ENCODE peak calls at places on chromosomes 2 and 18, in five cellular contexts. One of them, this sample, is unnamed.

GRCh38 chr2:85990084-85990483 is 101.3 kb upstream of the ST3GAL5 start:
- DNase-seq in mucosa of descending colon: no peak
- DNase-seq in fibroblast of mammary gland: no peak
- DNase-seq in WERI-Rb-1: no peak
- DNase-seq in neural crest cell: no peak
- DNase-seq in this sample: no peak

GRCh38 chr2:205612661-205613060 is 69.6 kb upstream of the NRP2 start:
- DNase-seq in mucosa of descending colon: no peak
- DNase-seq in neural crest cell: no peak
- DNase-seq in fibroblast of mammary gland: no peak
- DNase-seq in WERI-Rb-1: no peak
- DNase-seq in this sample: no peak

GRCh38 chr2:227612546-227613271 is 1.9 kb downstream of the SCYGR3 start:
- DNase-seq in WERI-Rb-1: no peak
- DNase-seq in fibroblast of mammary gland: no peak
- DNase-seq in mucosa of descending colon: no peak
- DNase-seq in neural crest cell: no peak
- DNase-seq in this sample: no peak

GRCh38 chr18:36589857-36590543 is 238.8 kb downstream of the TPGS2 start:
- DNase-seq in fibroblast of mammary gland: peak; percentile 20
- DNase-seq in WERI-Rb-1: no peak
- DNase-seq in neural crest cell: no peak
- DNase-seq in mucosa of descending colon: no peak
- DNase-seq in this sample: no peak

GRCh38 chr2:120246546-120247300 is 5.9 kb upstream of the RALB start:
- DNase-seq in neural crest cell: no peak
- DNase-seq in WERI-Rb-1: peak; percentile 69
- DNase-seq in mucosa of descending colon: no peak
- DNase-seq in fibroblast of mammary gland: no peak
- DNase-seq in this sample: no peak

GRCh38 chr2:1674766-1675397 is 69.4 kb downstream of the PXDN start:
- DNase-seq in mucosa of descending colon: no peak
- DNase-seq in neural crest cell: no peak
- DNase-seq in WERI-Rb-1: no peak
- DNase-seq in fibroblast of mammary gland: no peak
- DNase-seq in this sample: no peak

GRCh38 chr2:12303181-12304030 is 413.3 kb upstream of the TRIB2 start:
- DNase-seq in WERI-Rb-1: no peak
- DNase-seq in mucosa of descending colon: no peak
- DNase-seq in fibroblast of mammary gland: peak; percentile 96
- DNase-seq in neural crest cell: no peak
- DNase-seq in this sample: no peak

GRCh38 chr2:8455236-8456148 is 226.4 kb upstream of the ID2 start:
- DNase-seq in neural crest cell: no peak
- DNase-seq in WERI-Rb-1: no peak
- DNase-seq in mucosa of descending colon: no peak
- DNase-seq in fibroblast of mammary gland: no peak
- DNase-seq in this sample: no peak

GRCh38 chr2:95056461-95057459 is 31.3 kb downstream of the MAL start:
- DNase-seq in fibroblast of mammary gland: no peak
- DNase-seq in WERI-Rb-1: no peak
- DNase-seq in neural crest cell: no peak
- DNase-seq in mucosa of descending colon: peak; percentile 41
- DNase-seq in this sample: no peak

GRCh38 chr2:108623616-108624015 is 89.3 kb downstream of the LIMS1 start:
- DNase-seq in neural crest cell: no peak
- DNase-seq in WERI-Rb-1: no peak
- DNase-seq in fibroblast of mammary gland: no peak
- DNase-seq in mucosa of descending colon: no peak
- DNase-seq in this sample: no peak

GRCh38 chr2:222806606-222807036 is 54.2 kb upstream of the ACSL3 start:
- DNase-seq in fibroblast of mammary gland: no peak
- DNase-seq in mucosa of descending colon: no peak
- DNase-seq in WERI-Rb-1: no peak
- DNase-seq in neural crest cell: no peak
- DNase-seq in this sample: no peak

GRCh38 chr2:58680938-58681337 is 439.8 kb upstream of the FANCL start:
- DNase-seq in neural crest cell: no peak
- DNase-seq in WERI-Rb-1: no peak
- DNase-seq in fibroblast of mammary gland: peak; percentile 15
- DNase-seq in mucosa of descending colon: no peak
- DNase-seq in this sample: no peak

GRCh38 chr2:28619213-28620196 is 123.6 kb downstream of the PLB1 start:
- DNase-seq in mucosa of descending colon: no peak
- DNase-seq in WERI-Rb-1: peak; percentile 25
- DNase-seq in fibroblast of mammary gland: peak; percentile 25
- DNase-seq in neural crest cell: no peak
- DNase-seq in this sample: no peak

GRCh38 chr18:2982452-2983172 is 30.3 kb downstream of the LPIN2 start:
- DNase-seq in mucosa of descending colon: no peak
- DNase-seq in WERI-Rb-1: no peak
- DNase-seq in fibroblast of mammary gland: no peak
- DNase-seq in neural crest cell: no peak
- DNase-seq in this sample: no peak

GRCh38 chr2:200667397-200667796 is 81.6 kb downstream of the AOX1 start:
- DNase-seq in WERI-Rb-1: no peak
- DNase-seq in neural crest cell: no peak
- DNase-seq in mucosa of descending colon: no peak
- DNase-seq in fibroblast of mammary gland: no peak
- DNase-seq in this sample: no peak

GRCh38 chr2:5799348-5799747 is 107.2 kb downstream of the SOX11 start:
- DNase-seq in WERI-Rb-1: no peak
- DNase-seq in fibroblast of mammary gland: no peak
- DNase-seq in neural crest cell: no peak
- DNase-seq in mucosa of descending colon: no peak
- DNase-seq in this sample: no peak

GRCh38 chr18:8912348-8913057 is 190.0 kb upstream of the NDUFV2 start:
- DNase-seq in mucosa of descending colon: peak; percentile 53
- DNase-seq in fibroblast of mammary gland: no peak
- DNase-seq in WERI-Rb-1: no peak
- DNase-seq in neural crest cell: no peak
- DNase-seq in this sample: no peak

GRCh38 chr2:203404996-203405395 is 76.8 kb downstream of the ABI2 start:
- DNase-seq in neural crest cell: no peak
- DNase-seq in fibroblast of mammary gland: peak; percentile 85
- DNase-seq in mucosa of descending colon: no peak
- DNase-seq in WERI-Rb-1: no peak
- DNase-seq in this sample: no peak

GRCh38 chr2:236290742-236291425 is 26.7 kb upstream of the ASB18 start:
- DNase-seq in neural crest cell: no peak
- DNase-seq in fibroblast of mammary gland: no peak
- DNase-seq in WERI-Rb-1: no peak
- DNase-seq in mucosa of descending colon: no peak
- DNase-seq in this sample: no peak

GRCh38 chr2:1641498-1641897 is 102.8 kb downstream of the PXDN start:
- DNase-seq in fibroblast of mammary gland: no peak
- DNase-seq in mucosa of descending colon: no peak
- DNase-seq in WERI-Rb-1: peak; percentile 75
- DNase-seq in neural crest cell: no peak
- DNase-seq in this sample: no peak

GRCh38 chr18:10081477-10081876 is 167.7 kb downstream of the VAPA start:
- DNase-seq in neural crest cell: no peak
- DNase-seq in mucosa of descending colon: no peak
- DNase-seq in WERI-Rb-1: no peak
- DNase-seq in fibroblast of mammary gland: no peak
- DNase-seq in this sample: no peak

GRCh38 chr2:152480870-152481269 is 145.9 kb downstream of the FMNL2 start:
- DNase-seq in mucosa of descending colon: no peak
- DNase-seq in fibroblast of mammary gland: no peak
- DNase-seq in neural crest cell: no peak
- DNase-seq in WERI-Rb-1: no peak
- DNase-seq in this sample: no peak

GRCh38 chr2:53500181-53500580 is 267.4 kb upstream of the CHAC2 start:
- DNase-seq in fibroblast of mammary gland: no peak
- DNase-seq in neural crest cell: no peak
- DNase-seq in mucosa of descending colon: no peak
- DNase-seq in WERI-Rb-1: no peak
- DNase-seq in this sample: no peak

GRCh38 chr2:163878718-163879117 is 142.9 kb upstream of the FIGN start:
- DNase-seq in neural crest cell: peak; percentile 8
- DNase-seq in mucosa of descending colon: no peak
- DNase-seq in WERI-Rb-1: peak; percentile 59
- DNase-seq in fibroblast of mammary gland: peak; percentile 45
- DNase-seq in this sample: no peak

GRCh38 chr18:65523461-65523860 is 227.4 kb upstream of the CDH7 start:
- DNase-seq in mucosa of descending colon: no peak
- DNase-seq in fibroblast of mammary gland: no peak
- DNase-seq in neural crest cell: no peak
- DNase-seq in WERI-Rb-1: no peak
- DNase-seq in this sample: no peak

GRCh38 chr2:158502984-158503383 is 46.2 kb downstream of the PKP4 start:
- DNase-seq in fibroblast of mammary gland: peak; percentile 76
- DNase-seq in WERI-Rb-1: no peak
- DNase-seq in mucosa of descending colon: no peak
- DNase-seq in neural crest cell: no peak
- DNase-seq in this sample: no peak

GRCh38 chr2:136932700-136933099 is 167.4 kb downstream of the THSD7B start:
- DNase-seq in fibroblast of mammary gland: peak; percentile 15
- DNase-seq in neural crest cell: peak; percentile 21
- DNase-seq in WERI-Rb-1: peak; percentile 58
- DNase-seq in mucosa of descending colon: no peak
- DNase-seq in this sample: no peak

GRCh38 chr2:227474406-227474805 is 2.5 kb downstream of the AGFG1 start:
- DNase-seq in WERI-Rb-1: no peak
- DNase-seq in neural crest cell: no peak
- DNase-seq in mucosa of descending colon: no peak
- DNase-seq in fibroblast of mammary gland: no peak
- DNase-seq in this sample: no peak

GRCh38 chr2:205705511-205706397 is 23.5 kb downstream of the NRP2 start:
- DNase-seq in WERI-Rb-1: no peak
- DNase-seq in mucosa of descending colon: no peak
- DNase-seq in neural crest cell: no peak
- DNase-seq in fibroblast of mammary gland: no peak
- DNase-seq in this sample: no peak

GRCh38 chr2:150175034-150175433 is 312.4 kb downstream of the RND3 start:
- DNase-seq in neural crest cell: no peak
- DNase-seq in fibroblast of mammary gland: no peak
- DNase-seq in mucosa of descending colon: no peak
- DNase-seq in WERI-Rb-1: no peak
- DNase-seq in this sample: no peak

GRCh38 chr2:232871835-232872736 is 2.0 kb downstream of the SNORC start:
- DNase-seq in neural crest cell: no peak
- DNase-seq in fibroblast of mammary gland: no peak
- DNase-seq in mucosa of descending colon: peak; percentile 56
- DNase-seq in WERI-Rb-1: no peak
- DNase-seq in this sample: no peak

GRCh38 chr2:67256892-67257291 is 140.2 kb upstream of the ETAA1 start:
- DNase-seq in fibroblast of mammary gland: peak; percentile 78
- DNase-seq in WERI-Rb-1: no peak
- DNase-seq in mucosa of descending colon: no peak
- DNase-seq in neural crest cell: no peak
- DNase-seq in this sample: no peak

GRCh38 chr2:161005170-161005569 is 155.1 kb upstream of the TANK start:
- DNase-seq in fibroblast of mammary gland: peak; percentile 31
- DNase-seq in WERI-Rb-1: no peak
- DNase-seq in mucosa of descending colon: no peak
- DNase-seq in neural crest cell: no peak
- DNase-seq in this sample: no peak

GRCh38 chr2:207046642-207047213 is 107.4 kb downstream of the CPO start:
- DNase-seq in mucosa of descending colon: no peak
- DNase-seq in neural crest cell: no peak
- DNase-seq in fibroblast of mammary gland: peak; percentile 38
- DNase-seq in WERI-Rb-1: no peak
- DNase-seq in this sample: no peak
- TF ChIP-seq CTCF in mucosa of descending colon: no peak
- TF ChIP-seq CTCF in neural crest cell: no peak
- TF ChIP-seq CTCF in fibroblast of mammary gland: no peak
- TF ChIP-seq CTCF in WERI-Rb-1: no peak
- TF ChIP-seq CTCF in this sample: peak; percentile 11

GRCh38 chr2:225660262-225661091 is 261.0 kb downstream of the NYAP2 start:
- DNase-seq in WERI-Rb-1: peak; percentile 67
- DNase-seq in neural crest cell: peak; percentile 80
- DNase-seq in fibroblast of mammary gland: peak; percentile 66
- DNase-seq in mucosa of descending colon: peak; percentile 55
- DNase-seq in this sample: peak; percentile 39
- TF ChIP-seq CTCF in WERI-Rb-1: peak; percentile 71
- TF ChIP-seq CTCF in neural crest cell: peak; percentile 98
- TF ChIP-seq CTCF in fibroblast of mammary gland: peak; percentile 89
- TF ChIP-seq CTCF in mucosa of descending colon: peak; percentile 54
- TF ChIP-seq CTCF in this sample: peak; percentile 96

GRCh38 chr2:208334230-208334629 is 68.2 kb downstream of the PIKFYVE start:
- DNase-seq in mucosa of descending colon: no peak
- DNase-seq in WERI-Rb-1: no peak
- DNase-seq in fibroblast of mammary gland: no peak
- DNase-seq in neural crest cell: no peak
- DNase-seq in this sample: no peak

GRCh38 chr2:208326016-208326415 is 60.0 kb downstream of the PIKFYVE start:
- DNase-seq in mucosa of descending colon: no peak
- DNase-seq in fibroblast of mammary gland: no peak
- DNase-seq in WERI-Rb-1: no peak
- DNase-seq in neural crest cell: no peak
- DNase-seq in this sample: no peak

DNA sequence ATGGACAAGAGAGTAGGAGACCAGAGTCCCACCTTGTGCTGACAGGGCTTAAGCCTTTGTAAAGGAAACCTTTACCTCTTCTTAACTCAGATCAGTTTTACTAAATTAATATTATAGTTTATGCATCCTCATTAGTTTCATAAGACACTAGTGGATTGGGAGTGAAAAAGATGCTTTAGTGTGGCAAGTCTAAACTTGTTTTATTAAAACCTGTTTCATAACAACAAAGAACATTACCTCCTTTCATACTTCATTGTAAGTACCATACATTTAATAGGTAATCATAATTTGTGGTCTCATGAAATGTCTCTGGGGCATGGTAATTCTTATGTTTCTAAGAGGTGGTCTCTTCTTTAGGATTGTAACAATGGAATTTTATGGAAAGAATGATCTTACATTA is 63.4 kb downstream of the PIKFYVE start:
- DNase-seq in fibroblast of mammary gland: no peak
- DNase-seq in mucosa of descending colon: no peak
- DNase-seq in WERI-Rb-1: no peak
- DNase-seq in neural crest cell: no peak
- DNase-seq in this sample: no peak
- TF ChIP-seq CTCF in fibroblast of mammary gland: no peak
- TF ChIP-seq CTCF in mucosa of descending colon: no peak
- TF ChIP-seq CTCF in WERI-Rb-1: no peak
- TF ChIP-seq CTCF in neural crest cell: no peak
- TF ChIP-seq CTCF in this sample: no peak

GRCh38 chr2:100906131-100906530 is 86.2 kb downstream of the NPAS2 start:
- DNase-seq in fibroblast of mammary gland: no peak
- DNase-seq in WERI-Rb-1: no peak
- DNase-seq in neural crest cell: no peak
- DNase-seq in mucosa of descending colon: no peak
- DNase-seq in this sample: no peak

GRCh38 chr2:100900156-100900795 is 80.3 kb downstream of the NPAS2 start:
- DNase-seq in mucosa of descending colon: no peak
- DNase-seq in WERI-Rb-1: no peak
- DNase-seq in neural crest cell: no peak
- DNase-seq in fibroblast of mammary gland: peak; percentile 76
- DNase-seq in this sample: no peak

GRCh38 chr2:100903534-100904258 is 83.8 kb downstream of the NPAS2 start:
- DNase-seq in mucosa of descending colon: no peak
- DNase-seq in neural crest cell: no peak
- DNase-seq in fibroblast of mammary gland: no peak
- DNase-seq in WERI-Rb-1: no peak
- DNase-seq in this sample: no peak

GRCh38 chr2:100905132-100905805 is 85.3 kb downstream of the NPAS2 start:
- DNase-seq in fibroblast of mammary gland: no peak
- DNase-seq in neural crest cell: no peak
- DNase-seq in mucosa of descending colon: no peak
- DNase-seq in WERI-Rb-1: no peak
- DNase-seq in this sample: no peak

GRCh38 chr2:100902833-100903405 is 83.0 kb downstream of the NPAS2 start:
- DNase-seq in mucosa of descending colon: no peak
- DNase-seq in WERI-Rb-1: no peak
- DNase-seq in neural crest cell: no peak
- DNase-seq in fibroblast of mammary gland: peak; percentile 98
- DNase-seq in this sample: no peak
- TF ChIP-seq CTCF in mucosa of descending colon: no peak
- TF ChIP-seq CTCF in WERI-Rb-1: no peak
- TF ChIP-seq CTCF in neural crest cell: no peak
- TF ChIP-seq CTCF in fibroblast of mammary gland: peak; percentile 29
- TF ChIP-seq CTCF in this sample: no peak

This sample was measured in D721Med.